ENCODE peak calls at places on chromosomes 1 and 21, in six cellular contexts. K is fibroblast of lung, P is left lung, B is tibial artery, E is esophagus muscularis mucosa, M is upper lobe of right lung. F is an unnamed sample.

GRCh38 chr21:32597205-32597604 is 11.9 kb upstream of the TCP10L start:
- DNase-seq in M (no peak), P (no peak), K (peak; percentile 96), E (no peak), B (no peak), F (no peak)

GRCh38 chr1:153494976-153495535 is 34.6 kb upstream of the S100A7 start:
- DNase-seq in B (peak; percentile 79), K (peak; percentile 52), E (no peak), M (peak; percentile 86), P (peak; percentile 92), F (no peak)

GRCh38 chr1:94743866-94744265 is 76.3 kb upstream of the SLC44A3 start:
- DNase-seq in E (peak; percentile 68), K (peak; percentile 16), B (no peak), P (no peak), M (no peak), F (no peak)

GRCh38 chr1:228238007-228238406 is 30.2 kb downstream of the OBSCN start:
- DNase-seq in E (peak; percentile 29), B (no peak), M (no peak), K (no peak), P (no peak), F (no peak)

GRCh38 chr1:192104852-192105251 is 53.4 kb upstream of the RGS18 start:
- DNase-seq in K (peak; percentile 81), E (no peak), B (no peak), M (no peak), P (no peak), F (no peak)

GRCh38 chr1:70847013-70847412 is 200.6 kb downstream of the PTGER3 start:
- DNase-seq in M (no peak), K (no peak), B (no peak), P (peak; percentile 9), E (no peak), F (no peak)

GRCh38 chr1:79839882-79840281 is 833.4 kb upstream of the ADGRL4 start:
- DNase-seq in M (no peak), B (no peak), K (no peak), P (no peak), E (no peak), F (no peak)

GRCh38 chr1:246516126-246516525 is 9.0 kb upstream of the SMYD3 start:
- DNase-seq in K (no peak), E (no peak), P (no peak), M (no peak), B (no peak), F (no peak)

GRCh38 chr1:152907686-152908601 is at the start of gene IVL:
- DNase-seq in E (peak; percentile 90), B (no peak), M (no peak), K (peak; percentile 14), P (no peak), F (peak; percentile 76)

GRCh38 chr1:169689395-169689794 is 22.0 kb downstream of the SELL start:
- DNase-seq in B (no peak), K (no peak), P (no peak), M (no peak), E (no peak), F (no peak)

GRCh38 chr1:196295766-196296165 is 312.5 kb downstream of the KCNT2 start:
- DNase-seq in E (no peak), K (peak; percentile 38), P (no peak), M (no peak), B (no peak), F (no peak)

GRCh38 chr1:27556781-27557595 is 47.0 kb downstream of the AHDC1 start:
- DNase-seq in P (peak; percentile 95), M (peak; percentile 96), E (peak; percentile 98), K (peak; percentile 96), B (peak; percentile 99), F (peak; percentile 99)

GRCh38 chr1:110743397-110743796 is 68.7 kb upstream of the KCNA3 start:
- DNase-seq in M (no peak), B (no peak), P (no peak), K (no peak), E (no peak), F (no peak)

GRCh38 chr1:152182431-152182830 is 23.4 kb upstream of the RPTN start:
- DNase-seq in E (no peak), K (peak; percentile 35), B (no peak), M (no peak), P (no peak), F (no peak)

GRCh38 chr1:220455559-220455958 is 72.4 kb upstream of the MARK1 start:
- DNase-seq in K (no peak), B (no peak), M (no peak), E (no peak), P (no peak), F (no peak)

GRCh38 chr1:158353333-158354038 is at the start of gene CD1E:
- DNase-seq in M (no peak), E (no peak), B (no peak), P (no peak), K (no peak), F (no peak)

GRCh38 chr1:234538930-234539649 is 60.1 kb upstream of the TARBP1 start:
- DNase-seq in E (no peak), M (no peak), K (no peak), P (no peak), B (peak; percentile 93), F (no peak)
- H3K4me1 ChIP-seq in E (peaks cover 100% of the 10 kb centered on the region), M (peaks cover 39% of the 10 kb centered on the region), K (peaks cover 28% of the 10 kb centered on the region), P (peaks cover 31% of the 10 kb centered on the region), B (peaks cover 69% of the 10 kb centered on the region), F (peaks cover 30% of the 10 kb centered on the region)

GRCh38 chr1:214549604-214550338 is 1.6 kb downstream of the PTPN14 start:
- DNase-seq in M (no peak), K (peak; percentile 60), B (no peak), P (no peak), E (peak; percentile 74), F (no peak)
- TF ChIP-seq CTCF in M (peak; percentile 5), K (peak; percentile 51), B (no peak), P (no peak), E (peak; percentile 27), F (no peak)

DNA sequence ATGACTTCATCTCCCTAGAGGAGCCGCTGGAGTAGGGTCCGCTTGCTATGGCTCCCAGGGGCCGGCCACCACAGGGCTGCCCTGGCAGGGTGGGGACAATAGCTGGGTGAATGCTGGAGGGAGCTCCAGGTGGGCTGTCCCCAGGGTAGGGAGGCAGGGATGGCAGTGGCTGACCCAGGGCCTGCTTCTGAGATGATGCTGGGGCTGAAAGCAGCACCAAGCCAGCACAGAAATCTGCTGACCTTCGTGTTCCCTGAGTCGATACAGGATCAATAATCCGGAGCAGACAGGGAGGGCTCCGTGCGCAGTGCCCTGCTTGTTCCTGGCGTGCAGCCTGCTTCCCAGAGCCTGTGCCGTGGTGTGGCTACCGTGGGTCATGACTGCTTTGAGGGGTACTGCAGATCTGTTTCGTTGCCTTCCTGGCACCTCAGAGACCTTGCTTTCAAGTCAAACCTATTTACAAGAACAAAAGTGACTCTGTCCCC is 34.0 kb downstream of the TFF3 start:
- DNase-seq in E (no peak), B (no peak), K (no peak), M (no peak), P (peak; percentile 71), F (no peak)
- H3K36me3 ChIP-seq in E (peaks cover 67% of the 10 kb centered on the region), B (peaks cover 6% of the 10 kb centered on the region), K (no peaks in the 10 kb centered on the region), M (peaks cover 21% of the 10 kb centered on the region), P (no peaks in the 10 kb centered on the region), F (no peaks in the 10 kb centered on the region)

DNA sequence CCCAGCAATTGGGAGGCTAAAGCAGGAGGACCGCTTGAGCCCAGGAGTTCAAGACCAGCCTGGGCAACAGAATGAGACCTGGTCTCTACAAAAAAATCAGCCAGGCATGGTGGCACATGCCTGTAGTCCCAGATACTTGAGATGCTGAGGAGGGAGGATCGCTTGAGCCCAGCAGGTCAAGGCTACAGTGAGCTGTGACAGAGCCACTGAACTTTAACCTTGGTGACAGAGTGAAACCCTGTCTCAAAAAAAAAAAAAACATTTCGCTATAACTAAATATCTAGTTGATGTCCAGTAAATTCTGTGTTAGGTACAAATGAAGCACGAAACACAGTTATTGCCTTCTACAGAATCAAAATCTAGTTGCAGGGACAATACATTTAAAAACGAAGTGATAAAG is 95.7 kb upstream of the HP1BP3 start:
- DNase-seq in M (no peak), E (no peak), P (no peak), K (no peak), B (no peak), F (no peak)
- H3K4me1 ChIP-seq in M (no peaks in the 10 kb centered on the region), E (no peaks in the 10 kb centered on the region), P (no peaks in the 10 kb centered on the region), K (no peaks in the 10 kb centered on the region), B (no peaks in the 10 kb centered on the region), F (peaks cover 22% of the 10 kb centered on the region)

DNA sequence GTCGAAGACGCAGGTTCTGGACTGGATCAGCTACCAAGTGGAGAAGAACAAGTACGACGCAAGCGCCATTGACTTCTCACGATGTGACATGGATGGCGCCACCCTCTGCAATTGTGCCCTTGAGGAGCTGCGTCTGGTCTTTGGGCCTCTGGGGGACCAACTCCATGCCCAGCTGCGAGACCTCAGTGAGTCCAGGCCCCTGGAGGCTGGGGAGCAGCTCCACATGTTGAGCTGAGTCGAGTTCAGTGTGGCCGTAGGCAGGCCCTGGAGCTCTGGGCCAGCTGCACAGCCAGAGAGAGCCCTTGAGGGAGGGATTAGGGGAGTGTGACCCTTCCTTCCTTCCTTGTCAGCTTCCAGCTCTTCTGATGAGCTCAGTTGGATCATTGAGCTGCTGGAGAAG is 1.6 kb downstream of the ELF3 start:
- DNase-seq in E (no peak), B (no peak), P (no peak), K (no peak), M (no peak), F (no peak)
- TF ChIP-seq CTCF in E (no peak), B (no peak), P (no peak), K (no peak), M (no peak), F (no peak)

GRCh38 chr1:168057921-168058320 is 78.8 kb downstream of the GPR161 start:
- DNase-seq in E (no peak), B (no peak), K (peak; percentile 11), M (no peak), P (no peak), F (no peak)
- H3K36me3 ChIP-seq in E (peaks cover 11% of the 10 kb centered on the region), B (no peaks in the 10 kb centered on the region), K (no peaks in the 10 kb centered on the region), M (peaks cover 4% of the 10 kb centered on the region), P (no peaks in the 10 kb centered on the region), F (peaks cover 4% of the 10 kb centered on the region)

GRCh38 chr1:39261712-39262221 is 57.3 kb downstream of the MACF1 start:
- DNase-seq in M (no peak), B (no peak), K (peak; percentile 18), E (no peak), P (no peak), F (no peak)
- H3K4me1 ChIP-seq in M (no peaks in the 10 kb centered on the region), B (peaks cover 14% of the 10 kb centered on the region), K (peaks cover 3% of the 10 kb centered on the region), E (peaks cover 53% of the 10 kb centered on the region), P (no peaks in the 10 kb centered on the region), F (peaks cover 13% of the 10 kb centered on the region)

DNA sequence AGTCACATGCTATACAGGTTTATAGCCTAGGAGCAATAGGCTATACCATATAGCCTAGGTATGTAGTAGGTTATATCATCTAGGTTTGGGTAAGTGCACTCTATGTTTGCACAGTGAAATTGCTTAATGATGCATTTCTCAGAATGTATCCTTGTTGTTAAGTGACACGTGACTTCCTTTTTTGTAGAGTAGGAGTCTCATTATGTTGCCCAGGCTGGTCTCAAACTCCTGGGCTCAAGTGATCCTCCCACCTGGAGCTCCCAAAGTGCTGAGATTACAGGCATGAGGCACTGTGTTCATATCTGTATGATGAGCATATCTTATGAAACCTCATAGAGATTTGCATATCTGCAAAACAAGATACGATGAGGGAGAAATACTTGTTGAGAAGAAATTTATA is 13.8 kb upstream of the ABCB10 start:
- DNase-seq in K (no peak), B (no peak), P (no peak), M (no peak), E (no peak), F (no peak)
- TF ChIP-seq CTCF in K (no peak), B (no peak), P (no peak), M (no peak), E (no peak), F (no peak)

F was measured in RWPE2.